ENCODE peak calls at places on chromosome 3, in five cellular contexts. J is aorta, L is spleen, V is heart right ventricle, R is foreskin keratinocyte. A is an unnamed sample.

GRCh38 chr3:177887475-177887874 is 648.8 kb upstream of the KCNMB2 start:
- DNase-seq in J (no peak), L (no peak), V (no peak), R (no peak), A (no peak)

GRCh38 chr3:150218236-150218635 is 189.9 kb upstream of the TSC22D2 start:
- DNase-seq in J (no peak), L (no peak), V (no peak), R (no peak), A (no peak)

GRCh38 chr3:62873672-62874397 is 1.4 kb downstream of the CADPS start:
- DNase-seq in J (no peak), L (peak), V (peak), R (no peak), A (no peak)

GRCh38 chr3:150035400-150035799 is 64.7 kb upstream of the PFN2 start:
- DNase-seq in J (no peak), L (no peak), V (no peak), R (no peak), A (no peak)

GRCh38 chr3:124811441-124811840 is 75.7 kb downstream of the ITGB5 start:
- DNase-seq in J (no peak), L (no peak), V (no peak), R (no peak), A (no peak)

GRCh38 chr3:49461443-49462171 is 8.5 kb upstream of the DAG1 start:
- DNase-seq in J (no peak), L (no peak), V (no peak), R (peak), A (no peak)

GRCh38 chr3:47009225-47010049 is 30.0 kb downstream of the NBEAL2 start:
- DNase-seq in J (peak), L (peak), V (peak), R (peak), A (peak)

GRCh38 chr3:131033480-131034080 is 6.9 kb downstream of the NEK11 start:
- DNase-seq in J (no peak), L (no peak), V (no peak), R (peak), A (no peak)

GRCh38 chr3:11212784-11213183 is 58.5 kb downstream of the HRH1 start:
- DNase-seq in J (no peak), L (no peak), V (no peak), R (peak), A (no peak)

GRCh38 chr3:126347543-126348161 is 9.6 kb downstream of the KLF15 start:
- DNase-seq in J (peak), L (peak), V (no peak), R (no peak), A (peak)

GRCh38 chr3:194481103-194481502 is 5.7 kb downstream of the ATP13A3 start:
- DNase-seq in J (no peak), L (no peak), V (no peak), R (no peak), A (no peak)
- H3K27ac ChIP-seq in J (no peak), L (no peak), V (no peak), R (no peak), A (peak)

GRCh38 chr3:194395201-194395600 is 3.9 kb downstream of the GP5 start:
- DNase-seq in J (no peak), L (no peak), V (no peak), R (peak), A (no peak)
- H3K27ac ChIP-seq in J (no peak), L (peak), V (no peak), R (no peak), A (no peak)

GRCh38 chr3:112966633-112967032 is 8.3 kb downstream of the CD200R1 start:
- DNase-seq in J (no peak), L (no peak), V (no peak), R (no peak), A (no peak)

GRCh38 chr3:112972158-112972557 is 2.7 kb downstream of the CD200R1 start:
- DNase-seq in J (no peak), L (no peak), V (no peak), R (no peak), A (no peak)

GRCh38 chr3:112963683-112964082 is 11.2 kb downstream of the CD200R1 start:
- DNase-seq in J (no peak), L (no peak), V (no peak), R (no peak), A (no peak)

GRCh38 chr3:112967425-112967824 is 7.5 kb downstream of the CD200R1 start:
- DNase-seq in J (no peak), L (no peak), V (no peak), R (no peak), A (no peak)

GRCh38 chr3:112967828-112968227 is 7.1 kb downstream of the CD200R1 start:
- DNase-seq in J (no peak), L (no peak), V (no peak), R (no peak), A (no peak)
- H3K27ac ChIP-seq in J (no peak), L (peak), V (no peak), R (no peak), A (no peak)

GRCh38 chr3:53129344-53129743 is 891 bp downstream of the RFT1 start:
- DNase-seq in J (no peak), L (no peak), V (no peak), R (no peak), A (no peak)
- H3K27ac ChIP-seq in J (no peak), L (peak), V (peak), R (no peak), A (peak)

GRCh38 chr3:24166518-24166917 is 221.4 kb downstream of the NR1D2 start:
- DNase-seq in J (no peak), L (no peak), V (no peak), R (no peak), A (no peak)

GRCh38 chr3:24165583-24165982 is 220.5 kb downstream of the NR1D2 start:
- DNase-seq in J (no peak), L (no peak), V (no peak), R (no peak), A (no peak)

GRCh38 chr3:24161841-24162240 is 216.8 kb downstream of the NR1D2 start:
- DNase-seq in J (no peak), L (no peak), V (no peak), R (no peak), A (no peak)

GRCh38 chr3:24167468-24167867 is 222.4 kb downstream of the NR1D2 start:
- DNase-seq in J (no peak), L (no peak), V (no peak), R (no peak), A (no peak)

DNA sequence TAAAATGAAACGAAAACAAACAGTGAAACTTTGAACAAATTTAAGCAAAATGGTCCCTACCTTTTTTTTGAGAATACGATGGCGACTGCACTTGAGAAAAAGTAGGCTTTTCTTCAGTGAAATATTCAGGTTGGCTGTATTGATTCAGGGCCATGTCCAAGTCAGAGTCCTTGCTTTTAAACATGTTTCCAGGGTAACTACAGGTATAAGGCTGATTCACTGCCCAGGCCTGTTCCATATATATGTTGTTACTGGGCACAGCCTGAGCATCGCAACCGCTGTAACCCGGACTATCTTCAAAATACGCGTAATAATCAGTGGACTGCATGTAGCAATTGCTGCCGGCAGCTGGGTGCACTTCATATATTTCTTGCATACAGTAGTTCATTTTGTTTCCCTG is 219.9 kb downstream of the NR1D2 start:
- DNase-seq in J (no peak), L (no peak), V (no peak), R (no peak), A (no peak)
- H3K27ac ChIP-seq in J (no peak), L (no peak), V (no peak), R (no peak), A (no peak)

GRCh38 chr3:64224826-64225606 is at the start of gene PRICKLE2:
- DNase-seq in J (peak), L (peak), V (peak), R (peak), A (peak)
- H3K27ac ChIP-seq in J (peak), L (peak), V (peak), R (no peak), A (peak)

DNA sequence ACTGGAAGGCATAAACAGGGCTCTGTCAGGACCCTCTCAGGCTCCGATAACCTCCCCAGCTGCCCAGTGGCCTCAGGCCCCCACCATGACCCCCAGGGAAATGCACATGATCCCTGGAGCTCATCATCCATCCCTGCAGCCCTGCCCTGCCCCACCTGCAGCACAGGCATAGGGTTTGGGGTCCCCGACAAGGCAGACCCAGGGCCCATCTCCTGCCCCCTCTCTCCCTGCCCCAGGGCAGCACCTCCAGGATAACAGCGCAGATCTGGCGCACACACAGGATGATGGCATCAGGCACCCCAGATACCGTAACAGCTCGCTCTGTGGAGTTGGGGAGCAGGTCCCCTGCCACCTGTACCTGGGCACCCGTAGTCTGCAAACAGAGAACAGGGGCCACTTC is 4.5 kb downstream of the GPR62 start:
- DNase-seq in J (peak), L (no peak), V (no peak), R (no peak), A (no peak)
- H3K27ac ChIP-seq in J (no peak), L (no peak), V (no peak), R (no peak), A (no peak)

DNA sequence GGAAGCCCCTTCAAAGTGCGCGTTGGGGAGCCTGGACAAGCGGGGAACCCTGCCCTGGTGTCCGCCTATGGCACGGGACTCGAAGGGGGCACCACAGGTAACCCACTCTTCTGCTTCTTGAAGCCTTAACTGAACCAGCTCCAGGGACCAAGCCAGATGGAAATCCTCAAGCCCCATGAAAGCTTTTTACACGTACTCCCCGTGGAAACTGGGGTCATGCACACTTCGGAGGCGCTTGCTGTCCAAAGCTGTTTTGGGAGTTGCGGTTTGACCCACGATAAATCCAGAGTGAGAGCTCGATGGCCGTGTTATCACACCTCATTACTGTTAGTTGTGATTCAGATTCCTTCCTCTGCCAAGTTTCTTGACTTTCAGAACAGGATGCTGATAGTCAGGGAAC is 47.5 kb downstream of the DNASE1L3 start:
- DNase-seq in J (no peak), L (no peak), V (no peak), R (no peak), A (no peak)
- H3K27ac ChIP-seq in J (no peak), L (no peak), V (peak), R (no peak), A (no peak)

A was measured in coronary artery.